ENCODE peak calls at places on chromosomes 1 and 21, in nine cellular contexts. S is fibroblast of pulmonary artery, W is transverse colon, D is fibroblast of mammary gland, O is heart right ventricle, R is esophagus muscularis mucosa, F is kidney, P is fibroblast of lung, T is HFF-Myc. N is an unnamed sample.

GRCh38 chr1:97820470-97821188 is 100.2 kb downstream of the DPYD start:
- DNase-seq in S (peak; percentile 65), W (no peak), D (peak; percentile 51), O (no peak), R (no peak), F (no peak), P (peak; percentile 63), T (peak; percentile 26), N (peak; percentile 9)

GRCh38 chr21:43782741-43783700 is 6.4 kb upstream of the RRP1 start:
- DNase-seq in S (no peak), W (no peak), D (no peak), O (no peak), R (no peak), F (no peak), P (no peak), T (no peak), N (peak; percentile 27)

GRCh38 chr1:209484429-209484828 is 99.1 kb upstream of the CAMK1G start:
- DNase-seq in S (no peak), W (no peak), D (no peak), O (no peak), R (no peak), F (no peak), P (no peak), T (no peak), N (no peak)

GRCh38 chr1:205458777-205459566 is 3.1 kb upstream of the BLACAT1 start:
- DNase-seq in S (peak; percentile 80), W (no peak), D (peak; percentile 48), O (no peak), R (no peak), F (no peak), P (peak; percentile 63), T (no peak), N (no peak)

GRCh38 chr1:62428351-62428750 is 8.5 kb upstream of the USP1 start:
- DNase-seq in S (no peak), W (no peak), D (no peak), O (no peak), R (no peak), F (no peak), P (no peak), T (no peak), N (no peak)

GRCh38 chr1:198669023-198669698 is 30.3 kb downstream of the PTPRC start:
- DNase-seq in S (peak; percentile 90), W (no peak), D (peak; percentile 90), O (no peak), R (no peak), F (no peak), P (peak; percentile 90), T (peak; percentile 95), N (peak; percentile 61)

GRCh38 chr1:31934706-31935629 is 3.2 kb downstream of the PTP4A2 start:
- DNase-seq in S (peak; percentile 60), W (peak; percentile 38), D (peak; percentile 75), O (no peak), R (no peak), F (no peak), P (peak; percentile 79), T (no peak), N (no peak)

GRCh38 chr1:31144442-31144841 is 78.9 kb upstream of the PUM1 start:
- DNase-seq in S (no peak), W (no peak), D (no peak), O (no peak), R (no peak), F (no peak), P (no peak), T (no peak), N (no peak)

GRCh38 chr1:58439946-58440345 is 106.6 kb downstream of the OMA1 start:
- DNase-seq in S (peak; percentile 24), W (no peak), D (no peak), O (no peak), R (no peak), F (no peak), P (no peak), T (no peak), N (no peak)

GRCh38 chr1:235287208-235287882 is 40.6 kb downstream of the ARID4B start:
- DNase-seq in S (no peak), W (no peak), D (no peak), O (no peak), R (no peak), F (no peak), P (no peak), T (no peak), N (no peak)

GRCh38 chr21:32834825-32835224 is 63.3 kb upstream of the PAXBP1 start:
- DNase-seq in S (no peak), W (no peak), D (no peak), O (no peak), R (peak; percentile 86), F (no peak), P (no peak), T (no peak), N (no peak)

GRCh38 chr1:198725090-198725489 is 86.2 kb downstream of the PTPRC start:
- DNase-seq in S (no peak), W (no peak), D (peak; percentile 15), O (no peak), R (no peak), F (no peak), P (no peak), T (no peak), N (no peak)

GRCh38 chr1:233441981-233442380 is 114.5 kb downstream of the MAP3K21 start:
- DNase-seq in S (no peak), W (no peak), D (peak; percentile 2), O (no peak), R (no peak), F (no peak), P (no peak), T (no peak), N (no peak)

GRCh38 chr1:165933446-165934170 is 106.2 kb downstream of the UCK2 start:
- DNase-seq in S (no peak), W (no peak), D (no peak), O (no peak), R (no peak), F (no peak), P (no peak), T (no peak), N (no peak)

GRCh38 chr1:43121251-43121650 is 50.8 kb downstream of the EBNA1BP2 start:
- DNase-seq in S (no peak), W (no peak), D (no peak), O (no peak), R (no peak), F (no peak), P (no peak), T (no peak), N (no peak)

GRCh38 chr1:202599669-202600431 is 110.4 kb downstream of the SYT2 start:
- DNase-seq in S (peak; percentile 88), W (peak; percentile 53), D (peak; percentile 80), O (peak; percentile 57), R (peak; percentile 94), F (peak; percentile 87), P (peak; percentile 83), T (no peak), N (no peak)

GRCh38 chr1:62783736-62784508 is at the start of gene ATG4C:
- DNase-seq in S (peak; percentile 99), W (peak; percentile 96), D (peak; percentile 98), O (peak; percentile 89), R (peak; percentile 99), F (peak; percentile 97), P (peak; percentile 99), T (peak; percentile 95), N (peak; percentile 95)

GRCh38 chr1:226428348-226429050 is 20.6 kb upstream of the PARP1 start:
- DNase-seq in S (no peak), W (no peak), D (no peak), O (no peak), R (no peak), F (no peak), P (no peak), T (no peak), N (no peak)

GRCh38 chr1:238672262-238672661 is 714.1 kb upstream of the CHRM3 start:
- DNase-seq in S (no peak), W (no peak), D (no peak), O (no peak), R (no peak), F (no peak), P (no peak), T (no peak), N (no peak)

GRCh38 chr1:29884740-29885139 is 648.4 kb downstream of the PTPRU start:
- DNase-seq in S (no peak), W (no peak), D (no peak), O (no peak), R (no peak), F (no peak), P (no peak), T (no peak), N (no peak)

GRCh38 chr1:244626709-244627108 is 26.2 kb upstream of the DESI2 start:
- DNase-seq in S (no peak), W (no peak), D (no peak), O (no peak), R (no peak), F (no peak), P (no peak), T (no peak), N (no peak)

GRCh38 chr1:52523376-52523775 is 29.5 kb downstream of the TUT4 start:
- DNase-seq in S (peak; percentile 7), W (no peak), D (no peak), O (no peak), R (no peak), F (no peak), P (peak; percentile 33), T (no peak), N (no peak)

DNA sequence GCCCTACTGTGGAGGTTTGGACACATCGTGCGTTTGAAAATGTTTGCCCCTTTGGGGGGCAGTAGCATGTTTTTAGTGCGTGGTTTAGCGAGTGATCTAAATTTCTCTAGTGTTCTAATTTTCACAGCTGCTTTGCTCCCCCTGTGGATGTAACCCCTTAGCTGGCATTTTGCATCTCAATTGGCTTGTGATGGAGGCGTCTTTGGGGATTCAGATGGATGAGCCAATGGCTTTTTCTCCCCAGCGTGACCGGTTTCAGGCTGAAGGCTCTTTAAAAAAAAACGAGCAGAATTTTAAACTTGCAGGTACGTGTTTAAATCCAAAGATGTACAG is 842 bp downstream of the CDC7 start:
- DNase-seq in S (peak; percentile 51), W (no peak), D (no peak), O (no peak), R (no peak), F (no peak), P (no peak), T (no peak), N (no peak)
- TF ChIP-seq CTCF in S (no peak), W (peak; percentile 1), D (no peak), O (peak; percentile 7), R (no peak), F (no peak), P (no peak), T (no peak), N (no peak)

GRCh38 chr1:223208164-223209075 is 65.4 kb upstream of the TLR5 start:
- DNase-seq in S (no peak), W (no peak), D (no peak), O (no peak), R (no peak), F (no peak), P (no peak), T (no peak), N (no peak)
- H3K4me3 ChIP-seq in S (no peak overlapping the region), W (no peak overlapping the region), D (no peak overlapping the region), O (no peak overlapping the region), R (no peak overlapping the region), F (no peak overlapping the region), P (no peak overlapping the region), T (no peak overlapping the region), N (no peak overlapping the region)

GRCh38 chr1:188295157-188295556 is 1466.4 kb downstream of the PLA2G4A start:
- DNase-seq in S (no peak), W (no peak), D (no peak), O (no peak), R (no peak), F (no peak), P (no peak), T (no peak), N (peak; percentile 60)
- TF ChIP-seq CTCF in S (no peak), W (no peak), D (no peak), O (no peak), R (no peak), F (no peak), P (no peak), T (no peak), N (peak; percentile 47)

GRCh38 chr1:86912501-86912900 is 1.4 kb downstream of the SELENOF start:
- DNase-seq in S (peak; percentile 11), W (no peak), D (peak; percentile 25), O (no peak), R (no peak), F (no peak), P (peak; percentile 34), T (no peak), N (no peak)
- H3K4me3 ChIP-seq in S (peak overlapping the region; percentile 91), W (no peak overlapping the region), D (peak overlapping the region; percentile 99), O (no peak overlapping the region), R (peak overlapping the region; percentile 92), F (peak overlapping the region; percentile 100), P (peak overlapping the region; percentile 78), T (peak overlapping the region; percentile 100), N (peak overlapping the region; percentile 96)